ENCODE peak calls at places on chromosomes 7 and 10, in six cellular contexts. A is hepatocyte; B is natural killer cell treated with Interleukin-12 subunit alpha and Interleukin-12 subunit beta and Interleukin-15 and Interleukin-18, amount 100 ng/mL, for 72 hours; E is IMR-90; G is naive thymus-derived CD4-positive, alpha-beta T cell; S is kidney tubule cell. F is an unnamed sample.

GRCh38 chr7:158394936-158395335 is 192.7 kb downstream of the PTPRN2 start:
- DNase-seq in B (no peak), A (peak), E (no peak), G (peak), S (no peak), F (no peak)

GRCh38 chr7:5634107-5634950 is 147.1 kb downstream of the RNF216 start:
- DNase-seq in A (peak), G (no peak), S (peak), E (peak), B (no peak), F (peak)

GRCh38 chr7:113026941-113027340 is 59.7 kb downstream of the GPR85 start:
- DNase-seq in A (no peak), E (peak), S (peak), G (no peak), B (no peak), F (peak)

GRCh38 chr10:88952647-88953111 is at the start of gene ACTA2:
- DNase-seq in B (no peak), A (peak), G (no peak), S (no peak), E (peak), F (peak)

GRCh38 chr10:3946234-3947229 is 161.5 kb upstream of the KLF6 start:
- DNase-seq in S (no peak), A (no peak), G (no peak), B (no peak), E (no peak), F (no peak)

GRCh38 chr10:28431139-28431538 is 101.8 kb upstream of the WAC start:
- DNase-seq in S (no peak), A (no peak), G (no peak), B (no peak), E (no peak), F (no peak)

GRCh38 chr7:6501586-6502564 is 49.4 kb downstream of the GRID2IP start:
- DNase-seq in G (no peak), A (no peak), E (no peak), S (no peak), B (no peak), F (no peak)

GRCh38 chr7:105656922-105657521 is 75.7 kb upstream of the EFCAB10 start:
- DNase-seq in S (peak), E (no peak), G (peak), B (peak), A (no peak), F (no peak)

GRCh38 chr10:125201791-125202622 is 41.6 kb upstream of the CTBP2 start:
- DNase-seq in S (no peak), A (no peak), E (no peak), B (no peak), G (no peak), F (no peak)

GRCh38 chr7:12881712-12882111 is 194.3 kb downstream of the ARL4A start:
- DNase-seq in E (no peak), A (no peak), S (no peak), B (no peak), G (no peak), F (no peak)

GRCh38 chr7:156785998-156786543 is 106.9 kb downstream of the LMBR1 start:
- DNase-seq in S (no peak), E (no peak), A (no peak), B (no peak), G (no peak), F (no peak)

GRCh38 chr7:141585592-141586510 is 34.6 kb downstream of the AGK start:
- DNase-seq in B (peak), E (peak), S (peak), G (no peak), A (no peak), F (peak)

GRCh38 chr7:12635830-12636229 is 51.6 kb upstream of the ARL4A start:
- DNase-seq in A (no peak), B (no peak), E (no peak), S (no peak), G (no peak), F (no peak)

GRCh38 chr7:131522325-131522920 is 34.0 kb downstream of the PODXL start:
- DNase-seq in A (no peak), G (no peak), S (no peak), B (no peak), E (no peak), F (no peak)

GRCh38 chr10:130428936-130429335 is 292.7 kb downstream of the GLRX3 start:
- DNase-seq in A (no peak), S (no peak), E (no peak), G (no peak), B (no peak), F (no peak)

GRCh38 chr10:4541292-4541691 is 284.7 kb upstream of the AKR1E2 start:
- DNase-seq in A (peak), E (peak), S (peak), G (no peak), B (no peak), F (peak)

GRCh38 chr7:135441791-135442190 is 68.1 kb downstream of the CNOT4 start:
- DNase-seq in G (no peak), A (peak), S (peak), E (peak), B (no peak), F (peak)

GRCh38 chr7:131555565-131556054 is 818 bp downstream of the PODXL start:
- DNase-seq in E (no peak), A (no peak), S (no peak), B (no peak), G (no peak), F (no peak)

GRCh38 chr10:15120523-15120922 is 23.4 kb downstream of the RPP38 start:
- DNase-seq in S (no peak), G (no peak), B (no peak), E (peak), A (no peak), F (peak)

GRCh38 chr7:42677751-42678231 is 234.1 kb downstream of the C7orf25 start:
- DNase-seq in E (peak), B (no peak), G (no peak), A (peak), S (peak), F (peak)

GRCh38 chr10:91590904-91591791 is 41.7 kb downstream of the PPP1R3C start:
- DNase-seq in E (peak), B (no peak), G (no peak), S (peak), A (peak), F (peak)